ENCODE peak calls at places on chromosomes 1 and 21, in four cellular contexts. S, X, Y and H are unnamed samples.

GRCh38 chr1:197360068-197360467 is 92.0 kb downstream of the CRB1 start:
- DNase-seq in X (no peak), S (no peak), Y (no peak), H (no peak)

GRCh38 chr1:156508205-156508954 is 7.8 kb upstream of the MEF2D start:
- DNase-seq in X (no peak), Y (no peak), S (no peak), H (no peak)

GRCh38 chr21:36183144-36183795 is 26.6 kb downstream of the DOP1B start:
- DNase-seq in S (no peak), Y (no peak), X (no peak), H (no peak)

GRCh38 chr1:167128261-167129227 is 34.7 kb downstream of the STYXL2 start:
- DNase-seq in S (no peak), X (no peak), Y (no peak), H (no peak)

GRCh38 chr1:156282143-156282478 is 514 bp downstream of the SMG5 start:
- DNase-seq in S (no peak), X (no peak), Y (no peak), H (peak)

GRCh38 chr1:28147264-28148094 is 29.0 kb downstream of the PTAFR start:
- DNase-seq in Y (no peak), X (no peak), S (no peak), H (no peak)

GRCh38 chr1:5497471-5497870 is 494.8 kb downstream of the NPHP4 start:
- DNase-seq in X (no peak), Y (no peak), S (no peak), H (no peak)

GRCh38 chr1:101178688-101179491 is 57.9 kb upstream of the S1PR1 start:
- DNase-seq in X (no peak), Y (no peak), S (peak), H (no peak)

GRCh38 chr1:203308205-203309114 is 3.1 kb downstream of the BTG2 start:
- DNase-seq in Y (no peak), X (no peak), S (no peak), H (no peak)

GRCh38 chr1:18719786-18720436 is 89.3 kb downstream of the PAX7 start:
- DNase-seq in S (no peak), X (no peak), Y (no peak), H (no peak)

GRCh38 chr1:211588711-211589110 is 9.8 kb upstream of the SLC30A1 start:
- DNase-seq in S (no peak), X (no peak), Y (no peak), H (no peak)

GRCh38 chr1:180213401-180214177 is 16.5 kb upstream of the LHX4 start:
- DNase-seq in Y (no peak), S (peak), X (peak), H (no peak)

GRCh38 chr1:161987303-161987702 is 36.4 kb downstream of the OLFML2B start:
- DNase-seq in S (no peak), Y (no peak), X (no peak), H (no peak)

GRCh38 chr1:111571987-111572386 is 47.6 kb upstream of the RAP1A start:
- DNase-seq in X (no peak), S (no peak), Y (no peak), H (no peak)

GRCh38 chr1:203186446-203187305 is at the start of gene CHI3L1:
- DNase-seq in Y (no peak), X (no peak), S (no peak), H (no peak)

DNA sequence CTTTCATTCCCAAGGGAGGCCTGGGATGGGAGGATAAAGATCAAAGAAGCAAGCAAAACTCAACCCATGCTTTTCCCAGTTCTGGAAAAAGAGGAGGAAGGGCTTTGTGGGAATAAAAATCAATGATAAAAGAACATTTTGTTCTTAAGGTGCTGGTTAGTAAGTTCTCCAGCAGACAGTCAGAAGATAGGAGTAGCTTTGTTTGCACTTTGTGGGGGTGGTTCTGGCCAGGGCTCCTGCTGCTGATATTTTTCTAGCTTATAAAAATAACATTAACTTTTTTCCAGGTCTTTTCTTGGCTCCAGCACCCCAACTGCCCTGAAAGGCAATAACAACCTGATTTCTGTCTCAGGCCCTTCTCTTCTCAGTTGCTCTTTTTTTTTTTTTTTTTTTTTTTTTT is 220.0 kb downstream of the FGGY start:
- DNase-seq in X (no peak), S (no peak), Y (no peak), H (no peak)
- TF ChIP-seq FOXM1 in X (no peak), S (no peak), Y (no peak), H (no peak)

DNA sequence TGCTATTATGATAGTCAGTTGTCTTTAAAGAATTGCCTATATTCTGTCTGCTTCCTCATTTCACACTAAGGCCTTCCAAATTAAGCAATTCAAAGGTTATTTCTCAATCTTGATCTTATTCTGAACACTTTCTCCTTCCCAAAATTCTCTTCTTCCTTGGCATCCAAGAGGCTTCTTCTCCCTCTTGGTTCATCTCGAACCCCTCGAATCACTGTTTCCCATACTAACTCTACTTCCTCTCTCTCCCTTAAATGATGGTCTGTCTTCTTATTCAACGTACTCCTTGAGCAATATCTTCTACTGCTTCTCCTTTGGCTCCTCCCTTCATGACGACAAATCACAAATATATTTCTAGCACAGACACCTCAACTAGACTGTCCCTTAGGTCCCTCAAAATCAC is 4.5 kb downstream of the COPA start:
- DNase-seq in Y (no peak), X (no peak), S (no peak), H (no peak)
- TF ChIP-seq FOXK2 in Y (no peak), X (no peak), S (no peak), H (no peak)

GRCh38 chr1:88741413-88741812 is 57.3 kb downstream of the PKN2 start:
- DNase-seq in X (no peak), Y (no peak), S (no peak), H (no peak)
- TF ChIP-seq FOXM1 in X (no peak), Y (no peak), S (no peak), H (no peak)

GRCh38 chr1:159141584-159142518 is 29.6 kb upstream of the CADM3 start:
- DNase-seq in S (no peak), X (peak), Y (no peak), H (peak)
- TF ChIP-seq FOXK2 in S (no peak), X (no peak), Y (no peak), H (no peak)

GRCh38 chr1:67830928-67831596 is 2.2 kb downstream of the GNG12 start:
- DNase-seq in Y (no peak), X (no peak), S (no peak), H (no peak)

GRCh38 chr1:67832737-67833594 is at the start of gene GNG12:
- DNase-seq in Y (no peak), X (peak), S (no peak), H (peak)

GRCh38 chr1:67830226-67830625 is 3.0 kb downstream of the GNG12 start:
- DNase-seq in X (no peak), S (no peak), Y (no peak), H (no peak)

GRCh38 chr1:67833595-67833926 is 294 bp upstream of the GNG12 start:
- DNase-seq in Y (no peak), X (no peak), S (no peak), H (no peak)

GRCh38 chr1:67831850-67832513 is 1.3 kb downstream of the GNG12 start:
- DNase-seq in X (peak), S (no peak), Y (no peak), H (peak)
- TF ChIP-seq FOXM1 in X (no peak), S (no peak), Y (no peak), H (no peak)

DNA sequence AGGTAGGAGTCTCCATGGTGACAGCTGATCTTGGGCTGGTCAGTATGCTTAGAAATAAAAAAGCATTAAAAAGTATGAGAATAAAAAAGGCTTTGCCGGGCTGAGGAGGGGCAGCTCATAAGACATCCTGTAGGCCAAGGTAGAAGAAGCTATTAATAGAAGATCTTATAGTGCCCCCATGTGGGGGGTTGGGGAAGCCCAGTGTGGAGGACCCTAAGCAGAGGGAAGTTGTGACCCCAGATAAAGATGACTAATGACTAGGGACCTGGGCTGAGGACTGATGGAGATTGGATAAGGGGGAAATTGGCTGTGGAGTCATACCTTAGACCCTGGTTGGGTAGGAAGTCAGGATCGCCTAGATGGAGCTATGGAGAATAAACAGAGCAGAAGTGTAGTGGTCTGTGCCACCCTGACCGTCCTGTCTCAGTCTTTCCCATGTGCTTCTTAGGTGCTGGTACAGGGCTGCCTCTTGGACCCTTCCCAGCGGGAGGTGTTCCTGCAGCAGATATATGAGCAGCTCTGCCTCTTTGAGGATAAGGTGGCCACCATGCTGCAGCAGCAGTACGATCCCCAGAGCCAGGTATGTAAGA is 25.0 kb downstream of the SZT2 start:
- DNase-seq in S (no peak), Y (peak), X (peak), H (peak)
- TF ChIP-seq FOXK2 in S (no peak), Y (no peak), X (no peak), H (no peak)

DNA sequence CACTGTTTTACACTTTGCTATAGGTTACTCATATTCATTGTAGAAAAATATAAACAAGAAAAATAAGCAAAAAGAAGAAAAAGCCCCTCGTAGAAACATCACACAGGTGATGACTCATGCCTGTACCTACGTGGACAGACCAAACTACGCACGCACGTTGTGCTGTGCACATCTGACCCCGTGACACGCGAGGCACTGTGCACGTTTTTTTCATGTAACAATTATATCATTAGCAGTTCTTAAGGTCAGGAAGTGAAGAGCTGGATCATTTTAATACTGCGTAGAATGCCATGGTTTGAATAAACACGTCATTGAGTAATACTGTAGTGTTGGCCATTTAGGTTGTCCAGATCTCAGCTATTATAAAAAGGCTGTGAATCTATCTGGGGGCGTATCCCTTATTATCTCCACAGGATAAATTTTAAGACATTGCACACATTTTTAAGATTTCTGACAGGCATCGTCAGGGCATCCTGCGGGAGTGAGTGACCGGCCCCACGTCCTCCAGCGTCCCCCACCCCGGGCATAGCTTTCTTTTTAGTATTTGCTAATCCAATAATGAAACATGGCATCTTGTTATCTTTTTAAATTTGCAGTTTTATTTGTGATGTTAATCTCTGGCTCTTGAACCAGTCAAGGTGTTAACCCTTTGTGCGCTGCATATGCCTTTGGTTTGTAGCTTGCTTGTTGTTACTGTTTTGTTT is 23.4 kb upstream of the ADARB1 start:
- DNase-seq in X (no peak), Y (no peak), S (no peak), H (no peak)
- TF ChIP-seq FOXM1 in X (no peak), Y (no peak), S (no peak), H (no peak)

DNA sequence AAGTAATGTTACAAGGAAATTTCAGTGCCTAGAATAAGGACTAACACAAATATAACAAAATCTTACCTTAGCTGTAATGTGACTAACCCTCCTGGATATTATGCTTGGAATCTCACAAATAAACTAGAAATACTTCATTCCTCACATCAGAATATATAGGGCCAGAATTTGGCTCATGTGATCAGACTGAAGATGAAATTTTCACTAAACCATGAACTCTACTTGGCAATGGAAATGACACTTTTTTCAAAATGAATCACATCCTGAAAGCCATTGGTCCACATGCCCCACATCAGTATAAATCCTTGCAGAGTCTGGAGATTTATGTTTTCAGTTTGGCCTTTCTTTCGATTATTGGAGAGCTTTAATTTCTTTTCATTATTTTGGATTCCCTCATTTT is 227.8 kb downstream of the NRIP1 start:
- DNase-seq in Y (no peak), X (no peak), S (no peak), H (no peak)
- TF ChIP-seq FOXK2 in Y (no peak), X (no peak), S (no peak), H (no peak)